ENCODE peak calls at places on chromosomes 12 and 14, in five cellular contexts. S, K, I, H and X are unnamed samples. For H3K4me1, the result is how much of the 10 kb centered on the place peaks cover.

GRCh38 chr12:41936333-41936732 is 208.3 kb downstream of the GXYLT1 start:
- DNase-seq in S (no peak), K (no peak), I (no peak), H (no peak), X (no peak)

GRCh38 chr14:96084796-96085195 is 45.6 kb downstream of the C14orf132 start:
- DNase-seq in S (no peak), K (no peak), I (peak), H (no peak), X (no peak)

GRCh38 chr14:37668646-37669045 is 73.2 kb downstream of the TTC6 start:
- DNase-seq in S (no peak), K (no peak), I (no peak), H (no peak), X (no peak)

GRCh38 chr12:39620664-39621658 is 1.4 kb upstream of the ABCD2 start:
- DNase-seq in S (peak), K (no peak), I (no peak), H (no peak), X (no peak)

GRCh38 chr12:104357431-104357952 is 54.0 kb downstream of the EID3 start:
- DNase-seq in S (no peak), K (no peak), I (peak), H (no peak), X (peak)

GRCh38 chr12:123934016-123934620 is 38.5 kb downstream of the CCDC92 start:
- DNase-seq in S (no peak), K (no peak), I (no peak), H (no peak), X (no peak)

GRCh38 chr12:5971194-5971850 is 26.3 kb upstream of the ANO2 start:
- DNase-seq in S (no peak), K (no peak), I (no peak), H (no peak), X (peak)

GRCh38 chr12:6824085-6824800 is 2.6 kb downstream of the GPR162 start:
- DNase-seq in S (no peak), K (no peak), I (no peak), H (no peak), X (no peak)

GRCh38 chr14:38866461-38866860 is 236.6 kb downstream of the SEC23A start:
- DNase-seq in S (no peak), K (no peak), I (no peak), H (no peak), X (no peak)

GRCh38 chr14:37195327-37195726 is 2.4 kb upstream of the MIPOL1 start:
- DNase-seq in S (no peak), K (no peak), I (no peak), H (no peak), X (no peak)

GRCh38 chr12:120725659-120726509 is at the start of gene ACADS:
- DNase-seq in S (peak), K (peak), I (peak), H (peak), X (no peak)
- TF ChIP-seq POLR2A in S (peak), K (peak), I (peak), H (peak), X (no peak)

GRCh38 chr12:53233671-53234091 is 1.7 kb upstream of the RARG start:
- DNase-seq in S (no peak), K (no peak), I (no peak), H (no peak), X (no peak)
- H3K4me1 ChIP-seq in S (under half), K (half or more), I (under half), H (under half), X (half or more)

GRCh38 chr12:120413901-120414695 is 23.8 kb upstream of the COX6A1 start:
- DNase-seq in S (peak), K (no peak), I (no peak), H (peak), X (no peak)
- TF ChIP-seq POLR2AphosphoS5 in S (no peak), K (no peak), I (no peak), H (peak), X (no peak)

GRCh38 chr14:47678993-47679392 is 3.6 kb upstream of the MDGA2 start:
- DNase-seq in S (no peak), K (no peak), I (no peak), H (no peak), X (no peak)
- TF ChIP-seq POLR2A in S (no peak), K (no peak), I (no peak), H (no peak), X (no peak)

GRCh38 chr12:29725587-29726320 is 58.0 kb downstream of the TMTC1 start:
- DNase-seq in S (peak), K (no peak), I (peak), H (no peak), X (no peak)

GRCh38 chr12:29726321-29726692 is 57.4 kb downstream of the TMTC1 start:
- DNase-seq in S (no peak), K (no peak), I (no peak), H (no peak), X (no peak)

GRCh38 chr12:29730481-29730880 is 53.3 kb downstream of the TMTC1 start:
- DNase-seq in S (no peak), K (no peak), I (no peak), H (no peak), X (no peak)

GRCh38 chr12:29728033-29728432 is 55.7 kb downstream of the TMTC1 start:
- DNase-seq in S (no peak), K (no peak), I (no peak), H (no peak), X (no peak)

DNA sequence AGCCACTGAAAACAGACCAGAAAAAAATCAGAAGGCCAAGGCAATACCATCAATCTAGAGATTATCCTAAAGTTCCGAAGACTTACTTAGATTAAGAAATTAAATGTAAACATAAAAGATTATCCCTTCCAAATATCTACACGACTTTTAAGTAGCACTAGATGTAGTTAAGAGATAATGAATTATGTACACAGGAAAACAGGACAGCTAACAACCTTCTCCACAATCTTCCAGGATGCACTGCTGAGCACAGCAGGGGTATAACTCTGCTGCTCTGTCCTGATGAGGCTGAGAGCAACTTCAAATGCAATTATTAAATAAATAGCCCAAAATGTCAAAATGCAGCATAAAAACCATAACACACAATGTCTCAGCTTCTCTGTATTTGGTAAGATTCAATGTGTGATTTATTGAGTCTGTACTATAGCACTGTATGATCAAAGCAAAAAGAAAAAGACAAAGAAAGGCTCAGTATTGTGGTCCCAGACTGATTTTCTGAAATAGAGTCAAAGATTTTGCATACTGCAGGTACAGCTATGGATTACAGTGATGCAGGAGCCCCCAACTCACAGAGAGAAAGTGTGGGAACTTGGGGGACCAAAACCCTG is 56.9 kb downstream of the TMTC1 start:
- DNase-seq in S (no peak), K (no peak), I (no peak), H (no peak), X (no peak)
- H3K4me1 ChIP-seq in S (under half), K (under half), I (under half), H (under half), X (under half)